ENCODE peak calls at places on chromosome 4, in six cellular contexts. One of them, this sample, is unnamed.

GRCh38 chr4:178712486-178712885 is 1270.2 kb upstream of the AGA start:
- DNase-seq in GM12864: no peak
- DNase-seq in heart left ventricle: no peak
- DNase-seq in AG04450: no peak
- DNase-seq in HFFc6: no peak
- DNase-seq in lower lobe of right lung: no peak
- DNase-seq in this sample: no peak

GRCh38 chr4:76458829-76459228 is 23.8 kb downstream of the SHROOM3 start:
- DNase-seq in GM12864: no peak
- DNase-seq in heart left ventricle: peak
- DNase-seq in AG04450: no peak
- DNase-seq in HFFc6: no peak
- DNase-seq in lower lobe of right lung: no peak
- DNase-seq in this sample: no peak

GRCh38 chr4:104966349-104967033 is 180.2 kb upstream of the TET2 start:
- DNase-seq in GM12864: peak
- DNase-seq in heart left ventricle: no peak
- DNase-seq in AG04450: no peak
- DNase-seq in HFFc6: no peak
- DNase-seq in lower lobe of right lung: no peak
- DNase-seq in this sample: peak

GRCh38 chr4:181650033-181650825 is 593.0 kb upstream of the TENM3 start:
- DNase-seq in GM12864: no peak
- DNase-seq in heart left ventricle: no peak
- DNase-seq in AG04450: no peak
- DNase-seq in HFFc6: no peak
- DNase-seq in lower lobe of right lung: no peak
- DNase-seq in this sample: no peak

GRCh38 chr4:138910914-138911336 is 104.7 kb upstream of the NOCT start:
- DNase-seq in GM12864: no peak
- DNase-seq in heart left ventricle: peak
- DNase-seq in AG04450: peak
- DNase-seq in HFFc6: peak
- DNase-seq in lower lobe of right lung: peak
- DNase-seq in this sample: no peak

GRCh38 chr4:74638001-74638400 is 156.3 kb downstream of the BTC start:
- DNase-seq in GM12864: no peak
- DNase-seq in heart left ventricle: no peak
- DNase-seq in AG04450: no peak
- DNase-seq in HFFc6: no peak
- DNase-seq in lower lobe of right lung: no peak
- DNase-seq in this sample: no peak

GRCh38 chr4:124753941-124754581 is 41.5 kb upstream of the ANKRD50 start:
- DNase-seq in GM12864: no peak
- DNase-seq in heart left ventricle: no peak
- DNase-seq in AG04450: no peak
- DNase-seq in HFFc6: no peak
- DNase-seq in lower lobe of right lung: peak
- DNase-seq in this sample: no peak

GRCh38 chr4:127857641-127858040 is 23.1 kb upstream of the PLK4 start:
- DNase-seq in GM12864: no peak
- DNase-seq in heart left ventricle: no peak
- DNase-seq in AG04450: no peak
- DNase-seq in HFFc6: no peak
- DNase-seq in lower lobe of right lung: no peak
- DNase-seq in this sample: no peak

GRCh38 chr4:101973331-101973730 is 182.8 kb downstream of the BANK1 start:
- DNase-seq in GM12864: no peak
- DNase-seq in heart left ventricle: no peak
- DNase-seq in AG04450: no peak
- DNase-seq in HFFc6: peak
- DNase-seq in lower lobe of right lung: no peak
- DNase-seq in this sample: no peak

GRCh38 chr4:86848136-86848535 is 1.0 kb downstream of the SLC10A6 start:
- DNase-seq in GM12864: no peak
- DNase-seq in heart left ventricle: no peak
- DNase-seq in AG04450: no peak
- DNase-seq in HFFc6: peak
- DNase-seq in lower lobe of right lung: no peak
- DNase-seq in this sample: no peak

GRCh38 chr4:60847614-60848013 is 352.5 kb upstream of the ADGRL3 start:
- DNase-seq in GM12864: no peak
- DNase-seq in heart left ventricle: no peak
- DNase-seq in AG04450: no peak
- DNase-seq in HFFc6: no peak
- DNase-seq in lower lobe of right lung: no peak
- DNase-seq in this sample: no peak

GRCh38 chr4:10734697-10735096 is 50.1 kb upstream of the CLNK start:
- DNase-seq in GM12864: no peak
- DNase-seq in heart left ventricle: no peak
- DNase-seq in AG04450: no peak
- DNase-seq in HFFc6: no peak
- DNase-seq in lower lobe of right lung: no peak
- DNase-seq in this sample: no peak

GRCh38 chr4:38654273-38654672 is 9.7 kb upstream of the KLF3 start:
- DNase-seq in GM12864: no peak
- DNase-seq in heart left ventricle: no peak
- DNase-seq in AG04450: no peak
- DNase-seq in HFFc6: no peak
- DNase-seq in lower lobe of right lung: no peak
- DNase-seq in this sample: no peak

GRCh38 chr4:921830-922331 is 10.2 kb downstream of the GAK start:
- DNase-seq in GM12864: peak
- DNase-seq in heart left ventricle: no peak
- DNase-seq in AG04450: no peak
- DNase-seq in HFFc6: no peak
- DNase-seq in lower lobe of right lung: peak
- DNase-seq in this sample: peak

GRCh38 chr4:82865592-82865991 is 25.4 kb downstream of the SEC31A start:
- DNase-seq in GM12864: no peak
- DNase-seq in heart left ventricle: no peak
- DNase-seq in AG04450: peak
- DNase-seq in HFFc6: peak
- DNase-seq in lower lobe of right lung: no peak
- DNase-seq in this sample: no peak

GRCh38 chr4:147129687-147130086 is 184.0 kb upstream of the TTC29 start:
- DNase-seq in GM12864: no peak
- DNase-seq in heart left ventricle: no peak
- DNase-seq in AG04450: no peak
- DNase-seq in HFFc6: no peak
- DNase-seq in lower lobe of right lung: no peak
- DNase-seq in this sample: no peak

GRCh38 chr4:76948441-76949292 is 885 bp upstream of the SEPTIN11 start:
- DNase-seq in GM12864: peak
- DNase-seq in heart left ventricle: peak
- DNase-seq in AG04450: no peak
- DNase-seq in HFFc6: peak
- DNase-seq in lower lobe of right lung: peak
- DNase-seq in this sample: peak

GRCh38 chr4:82753725-82754410 is 44.7 kb downstream of the SCD5 start:
- DNase-seq in GM12864: no peak
- DNase-seq in heart left ventricle: no peak
- DNase-seq in AG04450: no peak
- DNase-seq in HFFc6: no peak
- DNase-seq in lower lobe of right lung: no peak
- DNase-seq in this sample: no peak

GRCh38 chr4:34720563-34720962 is 1523.8 kb downstream of the ARAP2 start:
- DNase-seq in GM12864: no peak
- DNase-seq in heart left ventricle: no peak
- DNase-seq in AG04450: no peak
- DNase-seq in HFFc6: peak
- DNase-seq in lower lobe of right lung: no peak
- DNase-seq in this sample: no peak

GRCh38 chr4:153651961-153652784 is 31.9 kb upstream of the TLR2 start:
- DNase-seq in GM12864: no peak
- DNase-seq in heart left ventricle: no peak
- DNase-seq in AG04450: no peak
- DNase-seq in HFFc6: no peak
- DNase-seq in lower lobe of right lung: no peak
- DNase-seq in this sample: no peak

GRCh38 chr4:13990596-13991589 is 363.4 kb upstream of the BOD1L1 start:
- DNase-seq in GM12864: no peak
- DNase-seq in heart left ventricle: no peak
- DNase-seq in AG04450: no peak
- DNase-seq in HFFc6: no peak
- DNase-seq in lower lobe of right lung: no peak
- DNase-seq in this sample: no peak

GRCh38 chr4:103484521-103484920 is 235.3 kb downstream of the TACR3 start:
- DNase-seq in GM12864: no peak
- DNase-seq in heart left ventricle: no peak
- DNase-seq in AG04450: no peak
- DNase-seq in HFFc6: no peak
- DNase-seq in lower lobe of right lung: no peak
- DNase-seq in this sample: no peak

GRCh38 chr4:103478210-103478609 is 241.6 kb downstream of the TACR3 start:
- DNase-seq in GM12864: no peak
- DNase-seq in heart left ventricle: no peak
- DNase-seq in AG04450: no peak
- DNase-seq in HFFc6: no peak
- DNase-seq in lower lobe of right lung: no peak
- DNase-seq in this sample: no peak

GRCh38 chr4:103482471-103482870 is 237.3 kb downstream of the TACR3 start:
- DNase-seq in GM12864: no peak
- DNase-seq in heart left ventricle: no peak
- DNase-seq in AG04450: no peak
- DNase-seq in HFFc6: no peak
- DNase-seq in lower lobe of right lung: no peak
- DNase-seq in this sample: no peak

GRCh38 chr4:103482893-103483292 is 236.9 kb downstream of the TACR3 start:
- DNase-seq in GM12864: no peak
- DNase-seq in heart left ventricle: no peak
- DNase-seq in AG04450: no peak
- DNase-seq in HFFc6: no peak
- DNase-seq in lower lobe of right lung: no peak
- DNase-seq in this sample: no peak

GRCh38 chr4:103478729-103479128 is 241.1 kb downstream of the TACR3 start:
- DNase-seq in GM12864: no peak
- DNase-seq in heart left ventricle: no peak
- DNase-seq in AG04450: no peak
- DNase-seq in HFFc6: peak
- DNase-seq in lower lobe of right lung: no peak
- DNase-seq in this sample: no peak
- TF ChIP-seq CTCF in GM12864: peak
- TF ChIP-seq CTCF in heart left ventricle: no peak
- TF ChIP-seq CTCF in AG04450: no peak
- TF ChIP-seq CTCF in HFFc6: peak
- TF ChIP-seq CTCF in lower lobe of right lung: no peak
- TF ChIP-seq CTCF in this sample: peak

DNA sequence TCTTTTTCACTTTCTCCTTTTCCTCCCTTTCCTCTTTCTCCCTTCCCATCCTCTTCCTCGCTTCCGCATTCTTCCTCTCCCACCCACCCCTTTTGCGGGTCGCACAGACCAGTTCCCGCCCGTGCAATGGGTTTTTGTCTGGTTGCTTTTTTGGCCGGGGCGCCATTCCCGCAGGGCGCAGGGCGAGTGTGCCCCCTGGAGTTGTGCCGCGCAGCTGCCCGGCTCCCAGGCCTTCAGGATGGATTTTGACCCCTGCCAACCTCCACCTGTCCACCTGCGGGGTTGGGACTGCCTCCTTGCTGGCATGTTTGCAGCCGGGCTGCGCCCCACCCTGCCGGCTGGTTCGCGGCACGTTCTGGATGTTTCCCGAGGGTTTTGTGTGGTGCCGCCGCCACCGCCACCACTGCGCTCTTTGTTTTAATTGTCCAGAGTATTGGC is 578 bp upstream of the SEL1L3 start:
- DNase-seq in GM12864: no peak
- DNase-seq in heart left ventricle: no peak
- DNase-seq in AG04450: no peak
- DNase-seq in HFFc6: no peak
- DNase-seq in lower lobe of right lung: peak
- DNase-seq in this sample: no peak
- TF ChIP-seq CTCF in GM12864: peak
- TF ChIP-seq CTCF in heart left ventricle: no peak
- TF ChIP-seq CTCF in AG04450: peak
- TF ChIP-seq CTCF in HFFc6: peak
- TF ChIP-seq CTCF in lower lobe of right lung: peak
- TF ChIP-seq CTCF in this sample: peak

GRCh38 chr4:5376015-5376414 is 324.7 kb downstream of the STK32B start:
- DNase-seq in GM12864: no peak
- DNase-seq in heart left ventricle: no peak
- DNase-seq in AG04450: no peak
- DNase-seq in HFFc6: no peak
- DNase-seq in lower lobe of right lung: no peak
- DNase-seq in this sample: no peak

GRCh38 chr4:5374994-5375393 is 323.7 kb downstream of the STK32B start:
- DNase-seq in GM12864: no peak
- DNase-seq in heart left ventricle: no peak
- DNase-seq in AG04450: no peak
- DNase-seq in HFFc6: no peak
- DNase-seq in lower lobe of right lung: no peak
- DNase-seq in this sample: no peak

GRCh38 chr4:5374577-5374976 is 323.3 kb downstream of the STK32B start:
- DNase-seq in GM12864: no peak
- DNase-seq in heart left ventricle: no peak
- DNase-seq in AG04450: no peak
- DNase-seq in HFFc6: no peak
- DNase-seq in lower lobe of right lung: no peak
- DNase-seq in this sample: no peak

GRCh38 chr4:5381981-5382441 is 326.3 kb downstream of the EVC2 start:
- DNase-seq in GM12864: no peak
- DNase-seq in heart left ventricle: no peak
- DNase-seq in AG04450: peak
- DNase-seq in HFFc6: peak
- DNase-seq in lower lobe of right lung: no peak
- DNase-seq in this sample: no peak

DNA sequence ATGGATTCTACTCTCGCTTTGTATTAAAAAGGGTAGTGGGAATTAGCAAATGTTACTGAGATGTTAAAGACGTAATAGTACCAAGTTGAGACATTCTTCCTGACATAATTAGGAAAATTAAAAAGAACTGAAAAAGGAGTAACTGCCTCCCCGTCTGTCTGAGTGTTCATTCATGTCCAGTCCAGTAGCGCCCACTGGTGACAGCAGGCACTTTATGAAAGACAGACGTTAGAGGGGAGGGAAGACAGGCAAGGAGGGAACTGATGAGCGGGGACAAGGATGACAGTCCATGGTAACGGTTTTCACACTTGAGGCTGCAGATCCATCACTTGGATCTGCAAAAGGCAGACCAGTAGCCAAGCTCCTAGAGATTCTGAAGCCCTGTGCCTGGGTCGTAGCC is 326.7 kb downstream of the STK32B start:
- DNase-seq in GM12864: no peak
- DNase-seq in heart left ventricle: no peak
- DNase-seq in AG04450: no peak
- DNase-seq in HFFc6: no peak
- DNase-seq in lower lobe of right lung: no peak
- DNase-seq in this sample: no peak
- TF ChIP-seq CTCF in GM12864: peak
- TF ChIP-seq CTCF in heart left ventricle: no peak
- TF ChIP-seq CTCF in AG04450: no peak
- TF ChIP-seq CTCF in HFFc6: peak
- TF ChIP-seq CTCF in lower lobe of right lung: no peak
- TF ChIP-seq CTCF in this sample: no peak

DNA sequence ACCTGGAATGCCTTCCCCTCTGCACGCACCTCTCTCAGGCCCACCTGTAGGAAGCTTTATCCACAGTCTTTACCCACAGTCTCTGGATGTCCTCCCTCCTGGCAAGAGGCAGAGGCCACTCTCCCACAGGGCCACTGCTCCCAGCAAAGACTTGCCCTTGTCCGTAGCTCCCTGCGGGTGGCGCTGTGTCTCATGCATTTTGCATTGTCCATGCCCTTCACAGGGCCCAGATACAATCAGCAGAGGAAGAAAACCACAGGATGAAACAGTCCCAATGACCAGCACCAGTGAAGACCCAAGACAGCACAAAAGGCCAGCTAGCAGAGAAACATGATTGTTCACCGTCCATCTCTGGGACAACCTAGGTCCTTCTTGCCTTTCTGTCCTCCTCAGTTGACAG is 2.1 kb upstream of the NSG1 start:
- DNase-seq in GM12864: no peak
- DNase-seq in heart left ventricle: no peak
- DNase-seq in AG04450: no peak
- DNase-seq in HFFc6: peak
- DNase-seq in lower lobe of right lung: no peak
- DNase-seq in this sample: no peak
- TF ChIP-seq CTCF in GM12864: peak
- TF ChIP-seq CTCF in heart left ventricle: no peak
- TF ChIP-seq CTCF in AG04450: peak
- TF ChIP-seq CTCF in HFFc6: peak
- TF ChIP-seq CTCF in lower lobe of right lung: no peak
- TF ChIP-seq CTCF in this sample: peak

This sample was measured in GM10248.